ENCODE peak calls at places on chromosomes 16 and 17, in five cellular contexts. O, T, X, E and Z are unnamed samples.

GRCh38 chr16:65600046-65600445 is 478.2 kb upstream of the CDH11 start:
- DNase-seq in O (no peak), T (no peak), X (no peak), E (no peak), Z (no peak)

GRCh38 chr17:42428141-42428944 is 5.3 kb upstream of the CAVIN1 start:
- DNase-seq in O (no peak), T (peak; percentile 63), X (peak; percentile 98), E (peak; percentile 70), Z (peak; percentile 39)

GRCh38 chr16:20904507-20905079 is 4.0 kb downstream of the LYRM1 start:
- DNase-seq in O (no peak), T (no peak), X (no peak), E (no peak), Z (no peak)

GRCh38 chr16:53091508-53092211 is 36.9 kb downstream of the CHD9 start:
- DNase-seq in O (peak; percentile 56), T (peak; percentile 76), X (no peak), E (peak; percentile 55), Z (peak; percentile 47)

GRCh38 chr17:80758793-80759673 is 214.4 kb downstream of the RPTOR start:
- DNase-seq in O (no peak), T (no peak), X (no peak), E (no peak), Z (no peak)

GRCh38 chr17:78034429-78035091 is 76.1 kb downstream of the TNRC6C start:
- DNase-seq in O (no peak), T (no peak), X (no peak), E (no peak), Z (no peak)

GRCh38 chr16:70701998-70702397 is 16.1 kb upstream of the MTSS2 start:
- DNase-seq in O (no peak), T (no peak), X (no peak), E (no peak), Z (no peak)

GRCh38 chr17:19418312-19418992 is 7.4 kb downstream of the RNF112 start:
- DNase-seq in O (no peak), T (no peak), X (no peak), E (peak; percentile 24), Z (no peak)

GRCh38 chr16:85164838-85165516 is 52.7 kb upstream of the CIBAR2 start:
- DNase-seq in O (no peak), T (no peak), X (no peak), E (no peak), Z (no peak)

GRCh38 chr17:55348749-55349354 is 72.8 kb downstream of the MMD start:
- DNase-seq in O (peak; percentile 52), T (peak; percentile 57), X (peak; percentile 40), E (peak; percentile 46), Z (peak; percentile 2)

GRCh38 chr17:42720996-42721583 is 23.8 kb downstream of the EZH1 start:
- DNase-seq in O (no peak), T (peak; percentile 75), X (peak; percentile 80), E (peak; percentile 48), Z (no peak)

GRCh38 chr16:67398546-67399217 is 5.4 kb upstream of the TPPP3 start:
- DNase-seq in O (peak; percentile 41), T (no peak), X (no peak), E (no peak), Z (no peak)

GRCh38 chr16:14135704-14136103 is 64.6 kb downstream of the MRTFB start:
- DNase-seq in O (no peak), T (no peak), X (no peak), E (no peak), Z (no peak)

GRCh38 chr17:32941419-32942032 is 13.6 kb downstream of the TMEM98 start:
- DNase-seq in O (no peak), T (no peak), X (no peak), E (no peak), Z (no peak)

GRCh38 chr17:45677770-45678169 is 106.3 kb upstream of the CRHR1 start:
- DNase-seq in O (peak; percentile 2), T (no peak), X (no peak), E (no peak), Z (no peak)

GRCh38 chr16:1536601-1537000 is 3.1 kb downstream of the TMEM204 start:
- DNase-seq in O (no peak), T (no peak), X (no peak), E (no peak), Z (no peak)

GRCh38 chr16:15608398-15609285 is 34.3 kb downstream of the MARF1 start:
- DNase-seq in O (no peak), T (no peak), X (no peak), E (no peak), Z (no peak)

GRCh38 chr16:70478912-70479341 is 24.5 kb downstream of the FCSK start:
- DNase-seq in O (peak; percentile 43), T (no peak), X (no peak), E (no peak), Z (no peak)

GRCh38 chr17:2580641-2581040 is 12.8 kb upstream of the PAFAH1B1 start:
- DNase-seq in O (no peak), T (no peak), X (no peak), E (no peak), Z (peak; percentile 43)

GRCh38 chr17:17304521-17304985 is 1.4 kb downstream of the NT5M start:
- DNase-seq in O (no peak), T (no peak), X (no peak), E (no peak), Z (no peak)

GRCh38 chr16:2829501-2830354 is at the start of gene ZG16B:
- DNase-seq in O (peak; percentile 42), T (peak; percentile 64), X (no peak), E (peak; percentile 71), Z (no peak)

GRCh38 chr17:37701424-37702020 is 43.3 kb downstream of the HNF1B start:
- DNase-seq in O (no peak), T (peak; percentile 24), X (peak; percentile 75), E (peak; percentile 80), Z (no peak)

GRCh38 chr17:72122668-72123495 is 2.1 kb downstream of the SOX9 start:
- DNase-seq in O (no peak), T (peak; percentile 72), X (no peak), E (peak; percentile 62), Z (no peak)

GRCh38 chr16:86508947-86509758 is 1.2 kb upstream of the FOXF1 start:
- DNase-seq in O (no peak), T (no peak), X (no peak), E (peak; percentile 45), Z (no peak)

GRCh38 chr16:17334096-17334495 is 136.7 kb downstream of the XYLT1 start:
- DNase-seq in O (no peak), T (no peak), X (no peak), E (no peak), Z (no peak)

GRCh38 chr17:48059125-48059668 is 11.0 kb downstream of the NFE2L1 start:
- DNase-seq in O (no peak), T (no peak), X (no peak), E (no peak), Z (no peak)

GRCh38 chr17:45873728-45874127 is 20.6 kb upstream of the MAPT start:
- DNase-seq in O (no peak), T (peak; percentile 63), X (no peak), E (no peak), Z (no peak)

GRCh38 chr16:29662729-29663019 is 373 bp upstream of the SPN start:
- DNase-seq in O (peak; percentile 50), T (no peak), X (no peak), E (no peak), Z (no peak)

GRCh38 chr16:66306366-66307150 is 59.9 kb upstream of the CDH5 start:
- DNase-seq in O (no peak), T (no peak), X (no peak), E (no peak), Z (no peak)

GRCh38 chr16:9499921-9500593 is 408.6 kb downstream of the HAPSTR1 start:
- DNase-seq in O (peak; percentile 45), T (no peak), X (no peak), E (no peak), Z (no peak)

GRCh38 chr17:63973247-63973646 is 529 bp upstream of the SCN4A start:
- DNase-seq in O (no peak), T (no peak), X (no peak), E (no peak), Z (no peak)

GRCh38 chr17:50207792-50208567 is 6.5 kb upstream of the COL1A1 start:
- DNase-seq in O (no peak), T (no peak), X (no peak), E (no peak), Z (no peak)

GRCh38 chr17:2690165-2691068 is 21.1 kb downstream of the CLUH start:
- DNase-seq in O (peak; percentile 45), T (peak; percentile 45), X (no peak), E (peak; percentile 17), Z (no peak)

GRCh38 chr17:82269138-82269881 is 4.2 kb downstream of the CSNK1D start:
- DNase-seq in O (no peak), T (no peak), X (no peak), E (peak; percentile 80), Z (no peak)
- H3K27ac ChIP-seq in O (peak overlapping the region; percentile 18), T (no peak overlapping the region), X (peak overlapping the region; percentile 89), E (peak overlapping the region; percentile 90), Z (no peak overlapping the region)

DNA sequence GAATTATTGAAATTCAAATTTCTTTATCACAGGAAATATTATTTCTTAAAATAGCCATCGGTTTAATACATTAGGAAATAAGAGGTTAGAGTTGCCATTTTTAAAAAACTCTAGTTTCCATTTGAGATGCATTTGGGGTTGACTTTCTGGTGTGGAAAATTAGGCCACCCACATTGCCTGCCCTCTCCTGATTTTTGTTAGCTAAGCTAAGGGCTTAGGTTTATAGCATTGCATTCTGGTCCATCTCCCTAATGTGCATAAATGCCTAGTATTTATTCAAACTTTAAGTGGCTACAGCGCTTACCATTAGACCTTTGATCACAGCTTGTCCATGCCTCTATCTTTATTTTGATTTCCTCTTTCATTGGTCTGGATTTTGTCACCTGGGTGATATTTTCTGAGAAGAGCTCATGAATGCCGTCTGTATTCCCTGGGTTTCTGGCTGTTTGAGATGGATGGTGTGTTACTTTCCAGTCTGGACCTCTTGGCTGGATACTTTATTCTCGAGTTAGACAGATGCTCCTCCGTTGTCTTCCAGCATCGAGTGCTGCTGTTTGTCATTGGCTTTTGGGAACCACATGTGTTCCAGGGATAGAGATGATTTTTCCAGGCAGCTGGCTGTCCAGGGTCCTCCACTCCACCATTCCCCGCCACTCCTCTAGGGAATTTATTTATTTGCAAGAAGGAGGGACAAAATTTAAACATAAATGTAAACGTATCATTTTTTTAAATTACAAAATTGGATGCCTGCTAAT is 120.3 kb downstream of the KATNIP start:
- DNase-seq in O (no peak), T (no peak), X (no peak), E (no peak), Z (no peak)
- H3K27ac ChIP-seq in O (no peak overlapping the region), T (no peak overlapping the region), X (no peak overlapping the region), E (no peak overlapping the region), Z (no peak overlapping the region)

DNA sequence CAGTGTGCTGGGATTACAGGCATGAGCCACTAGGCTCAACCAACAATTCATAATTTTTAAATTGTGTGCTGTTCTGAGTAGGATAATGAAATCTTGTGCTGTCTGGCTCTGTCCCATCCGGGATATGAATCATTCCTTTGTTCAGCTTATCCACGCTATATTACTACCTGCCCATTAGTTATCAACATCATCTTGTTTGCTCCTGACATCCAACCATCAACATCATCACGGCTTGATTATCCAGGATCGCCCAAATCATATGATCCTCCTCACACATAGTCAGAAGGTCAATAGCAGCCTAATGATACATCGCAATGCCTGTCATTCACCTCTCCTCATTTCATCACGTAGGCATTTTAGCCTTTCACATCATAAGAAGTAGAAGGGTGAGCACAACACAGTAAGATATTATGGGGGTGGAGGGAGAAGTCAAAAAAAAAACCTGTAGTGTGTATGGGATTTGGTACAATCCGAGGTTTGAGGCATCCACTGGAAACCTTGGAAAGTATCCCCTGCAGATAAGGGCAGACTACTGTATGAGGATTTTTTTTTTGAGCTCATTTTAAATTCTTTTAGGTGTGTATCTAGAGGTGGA is 77.0 kb upstream of the SIAH1 start:
- DNase-seq in O (no peak), T (no peak), X (peak; percentile 25), E (no peak), Z (no peak)
- H3K27ac ChIP-seq in O (no peak overlapping the region), T (no peak overlapping the region), X (no peak overlapping the region), E (no peak overlapping the region), Z (no peak overlapping the region)

GRCh38 chr17:31068291-31068690 is 26.5 kb upstream of the NF1 start:
- DNase-seq in O (no peak), T (peak; percentile 8), X (no peak), E (peak; percentile 64), Z (peak; percentile 1)
- H3K27ac ChIP-seq in O (peak overlapping the region; percentile 34), T (peak overlapping the region; percentile 16), X (peak overlapping the region; percentile 54), E (peak overlapping the region; percentile 35), Z (no peak overlapping the region)